ENCODE peak calls at places on chromosomes 4 and X, in ten cellular contexts. R is aorta; P is lung; Z is gastrocnemius medialis; B is PC-9; H is heart left ventricle; N is CD4-positive, CD25-positive, alpha-beta regulatory T cell; X is cardiac muscle cell; T is thyroid gland; E is pancreas. C is an unnamed sample. For H3K9me3, the result is how much of the 10 kb centered on the place peaks cover.

GRCh38 chr4:54475546-54475945 is 182.2 kb upstream of the KIT start:
- DNase-seq in B (no peak), E (no peak), R (no peak), P (no peak), H (no peak), X (no peak), T (no peak), Z (no peak), N (no peak), C (no peak)

GRCh38 chrX:131923614-131924250 is 99.4 kb upstream of the STK26 start:
- DNase-seq in B (peak), Z (no peak), E (no peak), R (no peak), T (no peak), N (no peak), H (no peak), X (no peak), P (no peak), C (no peak)

GRCh38 chr4:123937612-123938011 is 541.0 kb downstream of the SPRY1 start:
- DNase-seq in X (no peak), P (no peak), N (no peak), R (no peak), T (no peak), Z (no peak), E (no peak), H (no peak), B (no peak), C (no peak)

GRCh38 chr4:134567461-134567860 is 365.9 kb upstream of the PABPC4L start:
- DNase-seq in P (no peak), N (no peak), Z (no peak), B (no peak), X (peak), H (no peak), T (no peak), E (no peak), R (no peak), C (no peak)

GRCh38 chrX:40197071-40197470 is 99.3 kb upstream of the BCOR start:
- DNase-seq in T (no peak), P (no peak), R (no peak), Z (no peak), N (no peak), E (no peak), X (no peak), H (no peak), B (no peak), C (no peak)

GRCh38 chr4:153676984-153677383 is 7.1 kb upstream of the TLR2 start:
- DNase-seq in T (no peak), E (no peak), X (no peak), H (no peak), B (no peak), Z (no peak), R (no peak), P (no peak), N (no peak), C (no peak)

GRCh38 chr4:176383273-176384077 is 63.7 kb downstream of the SPCS3 start:
- DNase-seq in E (no peak), H (peak), T (no peak), P (no peak), N (no peak), R (no peak), Z (no peak), X (no peak), B (no peak), C (no peak)

GRCh38 chr4:159106636-159107035 is 3.8 kb downstream of the RAPGEF2 start:
- DNase-seq in Z (no peak), N (no peak), P (no peak), H (no peak), T (no peak), E (no peak), R (no peak), X (no peak), B (no peak), C (no peak)

GRCh38 chrX:82666355-82666754 is 841.7 kb upstream of the POU3F4 start:
- DNase-seq in Z (no peak), E (no peak), P (no peak), N (no peak), T (no peak), R (no peak), H (no peak), B (no peak), X (no peak), C (no peak)

GRCh38 chrX:112753116-112753515 is 73.4 kb upstream of the LHFPL1 start:
- DNase-seq in T (no peak), X (no peak), Z (no peak), H (no peak), N (no peak), R (no peak), P (no peak), B (no peak), E (no peak), C (no peak)

GRCh38 chrX:154021131-154021611 is 1.5 kb upstream of the IRAK1 start:
- DNase-seq in X (no peak), T (no peak), P (no peak), N (no peak), R (no peak), H (no peak), B (peak), E (no peak), Z (no peak), C (peak)

GRCh38 chr4:44660396-44660795 is 9.0 kb upstream of the YIPF7 start:
- DNase-seq in B (no peak), Z (no peak), H (no peak), P (no peak), X (no peak), E (no peak), R (no peak), N (no peak), T (no peak), C (no peak)

GRCh38 chrX:43644124-43644701 is 11.9 kb upstream of the MAOA start:
- DNase-seq in E (no peak), N (no peak), H (no peak), T (no peak), X (no peak), B (peak), R (no peak), P (no peak), Z (no peak), C (no peak)

GRCh38 chr4:101136373-101137370 is 210.7 kb downstream of the PPP3CA start:
- DNase-seq in X (no peak), T (no peak), H (no peak), P (no peak), B (no peak), E (no peak), Z (no peak), R (no peak), N (no peak), C (no peak)

GRCh38 chrX:53483838-53484420 is 49.8 kb upstream of the HSD17B10 start:
- DNase-seq in T (no peak), R (no peak), E (no peak), P (no peak), H (no peak), N (no peak), Z (no peak), X (no peak), B (peak), C (no peak)

GRCh38 chrX:125090046-125090445 is 229.6 kb upstream of the TEX13C start:
- DNase-seq in P (no peak), N (no peak), X (no peak), E (no peak), R (no peak), T (no peak), Z (no peak), H (no peak), B (no peak), C (no peak)

GRCh38 chrX:120428309-120428708 is 40.8 kb downstream of the LAMP2 start:
- DNase-seq in Z (no peak), E (no peak), R (no peak), P (no peak), B (no peak), T (no peak), N (no peak), H (no peak), X (no peak), C (no peak)

GRCh38 chrX:29388509-29388908 is 801.3 kb downstream of the IL1RAPL1 start:
- DNase-seq in R (no peak), H (no peak), B (no peak), P (no peak), N (no peak), X (no peak), T (no peak), Z (no peak), E (no peak), C (no peak)

GRCh38 chr4:2940267-2941137 is 22.7 kb downstream of the NOP14 start:
- DNase-seq in E (peak), Z (no peak), B (no peak), T (peak), H (no peak), P (no peak), N (no peak), R (no peak), X (no peak), C (peak)

GRCh38 chr4:36771411-36772153 is 473.0 kb upstream of the NWD2 start:
- DNase-seq in T (no peak), N (no peak), X (no peak), P (no peak), B (no peak), E (no peak), R (no peak), H (no peak), Z (no peak), C (no peak)

GRCh38 chrX:150771116-150771515 is 77.9 kb downstream of the MTMR1 start:
- DNase-seq in N (no peak), E (no peak), P (no peak), X (no peak), T (no peak), B (no peak), Z (no peak), R (no peak), H (no peak), C (no peak)

GRCh38 chrX:66071116-66071515 is 31.2 kb upstream of the VSIG4 start:
- DNase-seq in X (no peak), Z (no peak), N (no peak), E (no peak), P (no peak), H (no peak), T (no peak), B (no peak), R (no peak), C (no peak)

GRCh38 chrX:75276666-75277065 is 2.8 kb downstream of the UPRT start:
- DNase-seq in E (no peak), T (no peak), X (no peak), Z (no peak), R (no peak), B (no peak), N (no peak), H (no peak), P (no peak), C (no peak)

GRCh38 chrX:75278991-75279390 is 5.1 kb downstream of the UPRT start:
- DNase-seq in B (no peak), H (no peak), R (no peak), P (no peak), E (no peak), N (no peak), Z (no peak), T (no peak), X (no peak), C (peak)

GRCh38 chrX:75273483-75273882 is 402 bp upstream of the UPRT start:
- DNase-seq in P (no peak), E (peak), H (peak), T (peak), B (no peak), X (no peak), N (no peak), R (no peak), Z (no peak), C (no peak)
- H3K27ac ChIP-seq in P (peak), E (peak), H (peak), T (peak), B (no peak), X (peak), N (peak), R (no peak), Z (peak), C (no peak)

GRCh38 chr4:110046588-110047049 is 133.9 kb downstream of the EGF start:
- DNase-seq in X (no peak), E (no peak), R (no peak), N (no peak), B (no peak), H (no peak), P (no peak), Z (no peak), T (no peak), C (no peak)
- H3K9me3 ChIP-seq in X (under half), E (under half), R (under half), N (under half), B (under half), H (under half), P (under half), Z (under half), T (under half), C (under half)

GRCh38 chr4:173530326-173531062 is 465 bp upstream of the HAND2 start:
- DNase-seq in N (no peak), B (no peak), P (no peak), X (peak), H (no peak), Z (no peak), T (no peak), R (no peak), E (no peak), C (peak)
- H3K4me3 ChIP-seq in N (no peak), B (no peak), P (no peak), X (peak), H (peak), Z (peak), T (peak), R (peak), E (peak), C (peak)

GRCh38 chr4:85500110-85500867 is 25.3 kb downstream of the ARHGAP24 start:
- DNase-seq in R (no peak), T (no peak), X (no peak), E (no peak), Z (no peak), B (no peak), N (no peak), H (no peak), P (no peak), C (no peak)

GRCh38 chr4:85496933-85497332 is 22.0 kb downstream of the ARHGAP24 start:
- DNase-seq in T (no peak), N (no peak), B (no peak), E (no peak), P (no peak), Z (no peak), H (no peak), X (no peak), R (no peak), C (no peak)

GRCh38 chr4:85496146-85496849 is 21.3 kb downstream of the ARHGAP24 start:
- DNase-seq in E (no peak), Z (no peak), X (no peak), N (no peak), H (no peak), B (no peak), P (no peak), R (no peak), T (no peak), C (no peak)

GRCh38 chr4:85499573-85499972 is 24.6 kb downstream of the ARHGAP24 start:
- DNase-seq in H (no peak), N (no peak), T (no peak), E (no peak), R (no peak), Z (no peak), P (no peak), X (no peak), B (no peak), C (no peak)

DNA sequence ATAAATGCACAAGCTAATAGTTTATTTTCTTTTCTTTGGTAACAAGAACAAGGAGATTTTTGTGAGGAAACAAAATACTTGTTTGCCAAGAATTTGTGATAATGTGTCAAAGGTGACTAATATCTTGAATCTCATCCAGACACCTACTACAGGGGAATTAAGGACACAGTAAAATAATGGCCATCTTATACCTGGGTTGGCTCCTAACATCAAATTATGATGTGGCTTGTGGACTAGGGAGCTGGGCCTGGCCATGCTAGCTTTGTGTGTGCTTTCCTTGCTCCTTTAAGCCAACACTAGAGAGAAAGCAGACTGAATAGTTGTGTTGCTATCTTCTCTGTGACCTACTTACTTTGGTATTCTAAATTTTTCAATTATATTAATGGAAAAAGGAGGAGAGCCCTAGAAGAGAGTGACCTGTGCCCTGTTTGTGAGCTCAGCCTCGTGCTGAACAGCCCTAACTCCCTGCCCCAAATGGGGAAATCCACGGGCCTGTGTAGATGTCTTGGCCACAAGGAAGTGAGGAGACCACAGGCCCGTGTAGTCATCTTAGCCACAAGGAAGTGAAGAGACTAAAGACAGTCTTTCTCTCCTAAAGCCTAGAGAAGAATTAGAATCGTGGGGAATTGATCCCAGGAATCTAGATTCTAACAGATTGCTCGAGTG is 23.3 kb downstream of the ARHGAP24 start:
- DNase-seq in T (peak), B (peak), E (peak), H (peak), R (peak), N (no peak), Z (peak), X (no peak), P (peak), C (no peak)
- H3K27ac ChIP-seq in T (no peak), B (peak), E (peak), H (no peak), R (no peak), N (no peak), Z (peak), X (no peak), P (no peak), C (no peak)

GRCh38 chr4:253936-254756 is 51.1 kb downstream of the ZNF732 start:
- DNase-seq in T (no peak), Z (no peak), X (no peak), R (no peak), P (no peak), E (no peak), N (no peak), H (no peak), B (no peak), C (no peak)

GRCh38 chr4:252065-252601 is 53.1 kb downstream of the ZNF732 start:
- DNase-seq in P (no peak), E (no peak), H (no peak), Z (no peak), B (no peak), R (no peak), N (no peak), X (no peak), T (no peak), C (no peak)

DNA sequence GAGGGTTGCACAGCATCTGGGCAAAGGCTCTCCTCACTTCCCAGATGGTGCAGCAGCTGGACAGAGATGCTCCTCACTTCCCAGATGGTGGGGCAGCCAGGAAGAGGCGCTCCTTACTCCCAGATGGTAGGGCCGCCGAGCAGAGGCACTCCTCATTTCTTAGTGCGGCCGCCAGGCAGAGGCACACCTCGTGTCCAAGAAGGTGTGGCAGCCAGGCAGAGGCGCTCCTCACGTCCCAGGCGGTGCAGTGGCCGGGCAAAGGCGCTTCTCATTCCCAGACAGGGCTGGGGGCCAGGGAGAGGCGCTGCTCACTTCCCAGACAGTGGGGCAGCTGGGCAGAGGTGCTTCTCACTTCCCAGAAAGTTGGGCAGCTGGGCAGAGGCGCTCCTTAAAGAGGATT is 48.8 kb downstream of the ZNF732 start:
- DNase-seq in P (no peak), Z (no peak), X (no peak), N (no peak), E (no peak), B (no peak), T (no peak), H (no peak), R (no peak), C (no peak)
- H3K9me3 ChIP-seq in P (half or more), Z (under half), X (under half), N (half or more), E (under half), B (under half), T (under half), H (half or more), R (under half), C (half or more)

DNA sequence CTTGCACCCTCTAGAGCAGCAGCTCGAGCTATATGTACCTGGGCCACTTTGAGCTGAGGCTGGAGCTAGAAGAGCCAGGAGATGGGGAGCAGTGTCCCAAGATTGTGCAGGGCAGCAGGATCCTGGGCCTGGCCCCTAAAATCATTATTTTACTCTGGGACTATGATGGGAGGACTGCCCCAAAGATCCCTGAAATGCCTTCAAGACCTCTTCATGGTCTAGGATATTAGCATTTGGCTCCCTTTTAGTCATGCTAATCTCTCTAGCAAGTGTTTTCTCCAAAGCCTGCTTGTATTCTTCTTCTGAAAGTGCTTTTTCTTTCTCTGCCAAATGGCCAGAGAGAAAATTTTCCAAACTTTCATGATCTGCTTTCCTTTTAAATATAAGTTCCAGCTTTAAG is 211.6 kb downstream of the PARM1 start:
- DNase-seq in N (no peak), B (no peak), E (no peak), P (no peak), Z (no peak), T (no peak), R (no peak), H (no peak), X (no peak), C (no peak)
- H3K4me3 ChIP-seq in N (no peak), B (no peak), E (no peak), P (no peak), Z (no peak), T (no peak), R (no peak), H (no peak), X (no peak), C (no peak)

GRCh38 chrX:108734426-108734825 is 1.9 kb downstream of the IRS4 start:
- DNase-seq in E (no peak), Z (no peak), T (no peak), B (no peak), N (no peak), R (no peak), H (no peak), P (no peak), X (no peak), C (no peak)
- H3K27ac ChIP-seq in E (no peak), Z (no peak), T (no peak), B (no peak), N (no peak), R (no peak), H (no peak), P (no peak), X (no peak), C (no peak)

C was measured in endodermal cell.